ENCODE peak calls at places on chromosomes 6 and 20, in five cellular contexts. D, E, O, R and K are unnamed samples.
A peak's percentile ranks its signal among the peaks of the same experiment; 100 is the strongest.

GRCh38 chr6:123210645-123211044 is 214.6 kb downstream of the CLVS2 start:
- DNase-seq in D (no peak), R (no peak), O (no peak), E (no peak), K (no peak)

GRCh38 chr6:134464690-134465411 is 146.9 kb upstream of the SGK1 start:
- DNase-seq in E (no peak), R (no peak), O (no peak), D (no peak), K (no peak)

GRCh38 chr6:156699017-156699421 is 78.2 kb upstream of the ARID1B start:
- DNase-seq in O (no peak), D (no peak), E (no peak), R (no peak), K (no peak)

GRCh38 chr20:44006578-44006977 is 91.9 kb downstream of the TOX2 start:
- DNase-seq in E (no peak), D (no peak), R (no peak), O (no peak), K (peak; percentile 56)

GRCh38 chr20:39800111-39800510 is 838.0 kb downstream of the DHX35 start:
- DNase-seq in O (no peak), R (no peak), E (no peak), D (no peak), K (no peak)

GRCh38 chr6:4901256-4902061 is 102.4 kb downstream of the RPP40 start:
- DNase-seq in O (no peak), E (no peak), D (no peak), R (no peak), K (no peak)

GRCh38 chr6:17780071-17780470 is 73.3 kb upstream of the NUP153 start:
- DNase-seq in R (no peak), O (no peak), D (no peak), E (no peak), K (no peak)

GRCh38 chr6:95431637-95432228 is 145.6 kb upstream of the MANEA start:
- DNase-seq in O (peak; percentile 23), D (peak; percentile 25), E (peak; percentile 71), R (no peak), K (no peak)

GRCh38 chr20:45320948-45321595 is 13.0 kb upstream of the MATN4 start:
- DNase-seq in O (no peak), R (no peak), E (no peak), D (no peak), K (no peak)

GRCh38 chr6:40482532-40482931 is 104.6 kb downstream of the LRFN2 start:
- DNase-seq in O (no peak), R (no peak), D (no peak), E (no peak), K (no peak)

GRCh38 chr6:45504947-45505346 is 127.2 kb upstream of the SUPT3H start:
- DNase-seq in R (no peak), O (no peak), E (peak; percentile 24), D (peak; percentile 17), K (no peak)

GRCh38 chr6:31834704-31835375 is 7.3 kb downstream of the HSPA1B start:
- DNase-seq in R (peak; percentile 82), O (peak; percentile 51), E (peak; percentile 83), D (peak; percentile 83), K (peak; percentile 81)

GRCh38 chr20:25485872-25486271 is 78.4 kb downstream of the GINS1 start:
- DNase-seq in O (no peak), E (no peak), D (no peak), R (no peak), K (no peak)

GRCh38 chr6:53752440-53752839 is 42.4 kb upstream of the LRRC1 start:
- DNase-seq in O (no peak), R (no peak), E (no peak), D (no peak), K (no peak)

GRCh38 chr6:138001750-138002349 is 105.4 kb downstream of the PERP start:
- DNase-seq in E (peak; percentile 75), O (peak; percentile 48), R (peak; percentile 59), D (no peak), K (no peak)

GRCh38 chr6:145673504-145673903 is 61.8 kb downstream of the EPM2A start:
- DNase-seq in R (no peak), O (no peak), E (no peak), D (no peak), K (no peak)

GRCh38 chr20:57265649-57266250 is 691 bp downstream of the BMP7 start:
- DNase-seq in E (no peak), R (no peak), D (no peak), O (no peak), K (peak; percentile 67)

GRCh38 chr6:160141001-160141726 is 19.5 kb downstream of the SLC22A1 start:
- DNase-seq in R (no peak), D (no peak), O (no peak), E (no peak), K (no peak)

GRCh38 chr6:16758163-16758975 is 2.9 kb downstream of the ATXN1 start:
- DNase-seq in E (peak; percentile 26), D (no peak), R (no peak), O (no peak), K (no peak)

GRCh38 chr6:16760536-16761468 is at the start of gene ATXN1:
- DNase-seq in O (no peak), R (peak; percentile 55), E (peak; percentile 72), D (peak; percentile 71), K (peak; percentile 81)

GRCh38 chr6:16759181-16759645 is 2.0 kb downstream of the ATXN1 start:
- DNase-seq in D (no peak), R (no peak), O (no peak), E (peak; percentile 26), K (no peak)

GRCh38 chr6:16761469-16762264 is 407 bp upstream of the ATXN1 start:
- DNase-seq in D (peak; percentile 88), O (peak; percentile 74), R (peak; percentile 89), E (peak; percentile 94), K (peak; percentile 95)

GRCh38 chr6:16759646-16760535 is 1.4 kb downstream of the ATXN1 start:
- DNase-seq in R (peak; percentile 92), E (peak; percentile 90), O (no peak), D (peak; percentile 89), K (peak; percentile 95)
- TF ChIP-seq POLR2A in R (peak; percentile 74), E (peak; percentile 95), O (no peak), D (peak; percentile 49), K (peak; percentile 82)

GRCh38 chr20:63746766-63747315 is 7.3 kb downstream of the SLC2A4RG start:
- DNase-seq in O (no peak), D (peak; percentile 34), R (no peak), E (no peak), K (no peak)
- TF ChIP-seq POLR2A in O (no peak), D (no peak), R (no peak), E (no peak), K (no peak)

GRCh38 chr6:35370799-35371493 is 28.6 kb downstream of the PPARD start:
- DNase-seq in E (no peak), D (no peak), R (no peak), O (no peak), K (no peak)

GRCh38 chr6:35368038-35368887 is 25.9 kb downstream of the PPARD start:
- DNase-seq in D (no peak), R (no peak), O (peak; percentile 93), E (no peak), K (no peak)

GRCh38 chr6:35372633-35373032 is 30.3 kb downstream of the PPARD start:
- DNase-seq in O (no peak), D (no peak), R (no peak), E (no peak), K (no peak)

GRCh38 chr6:35371494-35372262 is 29.3 kb downstream of the PPARD start:
- DNase-seq in O (no peak), E (no peak), R (no peak), D (no peak), K (no peak)

DNA sequence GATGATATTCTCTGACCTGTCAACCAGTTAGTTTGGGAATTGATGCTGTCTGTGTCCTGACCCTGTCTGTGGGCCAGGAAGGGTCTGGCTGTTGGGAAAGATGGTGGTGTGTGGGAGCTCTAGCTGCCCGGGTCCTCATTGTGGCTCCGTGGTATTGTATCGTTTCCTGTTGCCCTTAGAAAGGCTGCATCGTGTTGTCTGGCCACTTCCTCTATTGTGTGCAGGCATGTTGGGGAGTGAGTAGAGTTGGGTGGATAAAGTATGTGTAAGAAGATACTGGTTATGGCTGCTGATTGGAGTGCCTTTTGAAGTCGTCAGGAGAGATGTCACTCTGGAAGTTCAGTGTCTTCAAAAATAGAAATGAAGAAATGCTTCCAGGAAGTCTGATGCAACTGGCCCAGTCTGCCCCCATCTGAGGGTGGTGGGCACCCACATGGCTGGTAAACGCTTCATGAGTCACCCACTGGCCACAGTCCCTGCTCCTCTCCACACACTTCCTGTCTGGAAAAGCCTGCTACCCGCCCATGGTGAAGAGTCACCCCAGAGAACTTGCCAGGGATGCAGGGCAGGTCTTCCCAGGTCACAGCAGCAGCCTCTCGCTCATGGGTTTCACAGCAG is 27.9 kb downstream of the PPARD start:
- DNase-seq in R (no peak), D (no peak), O (peak; percentile 73), E (peak; percentile 26), K (peak; percentile 85)
- TF ChIP-seq POLR2A in R (no peak), D (no peak), O (no peak), E (no peak), K (no peak)

DNA sequence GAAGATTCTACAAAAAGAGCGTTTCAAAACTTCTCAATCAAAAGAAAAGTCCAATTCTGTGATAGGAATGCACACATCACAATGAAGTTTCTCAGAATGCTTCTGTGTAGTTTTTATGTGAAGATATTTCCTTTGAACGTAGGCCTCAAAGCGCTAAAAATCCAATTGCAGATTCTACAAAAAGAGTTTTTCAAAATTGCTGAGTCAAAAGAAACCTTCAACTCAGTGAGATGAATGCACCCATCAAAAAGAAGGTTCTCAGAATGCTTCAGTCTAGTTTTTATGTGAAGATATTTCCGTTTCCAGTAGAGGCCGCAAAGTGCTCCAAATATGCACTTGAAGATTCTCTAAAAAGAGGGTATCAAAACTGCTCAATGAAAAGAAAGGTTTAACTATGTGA is 319.7 kb upstream of the DEFB115 start:
- DNase-seq in D (no peak), E (no peak), R (no peak), O (no peak), K (no peak)
- TF ChIP-seq POLR2A in D (no peak), E (no peak), R (no peak), O (no peak), K (no peak)

GRCh38 chr6:20534295-20534897 is at the start of gene CDKAL1:
- DNase-seq in E (peak; percentile 94), R (peak; percentile 86), D (peak; percentile 88), O (peak; percentile 89), K (peak; percentile 95)
- TF ChIP-seq POLR2A in E (peak; percentile 87), R (peak; percentile 42), D (peak; percentile 48), O (peak; percentile 84), K (no peak)

GRCh38 chr6:166627039-166627874 is at the start of gene RPS6KA2:
- DNase-seq in E (peak; percentile 100), R (peak; percentile 100), O (peak; percentile 97), D (peak; percentile 100), K (peak; percentile 100)
- TF ChIP-seq POLR2A in E (peak; percentile 97), R (peak; percentile 50), O (peak; percentile 42), D (peak; percentile 76), K (peak; percentile 70)